ENCODE peak calls at places on chromosomes 6 and 20, in five cellular contexts. N is anterior cingulate cortex; Y is activated naive CD8-positive, alpha-beta T cell treated with anti-CD3 and anti-CD28 coated beads for 36 hours; X is endodermal cell; H is ELR. R is an unnamed sample.

GRCh38 chr20:58287638-58288037 is 21.9 kb upstream of the RAB22A start:
- DNase-seq in N (no peak), Y (no peak), X (no peak), H (peak; percentile 19), R (no peak)

GRCh38 chr6:6918216-6918983 is 189.4 kb upstream of the RREB1 start:
- DNase-seq in N (no peak), Y (peak; percentile 87), X (no peak), H (peak; percentile 36), R (peak; percentile 73)

GRCh38 chr6:19470333-19470732 is 366.8 kb upstream of the ID4 start:
- DNase-seq in N (no peak), Y (no peak), X (no peak), H (no peak), R (no peak)

GRCh38 chr6:21992178-21992967 is 304.5 kb downstream of the PRL start:
- DNase-seq in N (no peak), Y (peak; percentile 3), X (no peak), H (peak; percentile 84), R (peak; percentile 16)

GRCh38 chr20:43040427-43040826 is 149.3 kb downstream of the PTPRT start:
- DNase-seq in N (no peak), Y (no peak), X (peak; percentile 91), H (peak; percentile 3), R (peak; percentile 0)

GRCh38 chr20:1178103-1178502 is 6.7 kb downstream of the TMEM74B start:
- DNase-seq in N (no peak), Y (no peak), X (no peak), H (no peak), R (no peak)

GRCh38 chr6:6942826-6943225 is 164.9 kb upstream of the RREB1 start:
- DNase-seq in N (no peak), Y (peak; percentile 54), X (no peak), H (peak; percentile 4), R (no peak)

GRCh38 chr6:82979657-82980056 is 86.0 kb downstream of the UBE3D start:
- DNase-seq in N (no peak), Y (no peak), X (no peak), H (no peak), R (no peak)

GRCh38 chr20:19911810-19912382 is 105.3 kb upstream of the NAA20 start:
- DNase-seq in N (no peak), Y (no peak), X (no peak), H (no peak), R (no peak)

GRCh38 chr6:41706876-41707564 is 28.4 kb downstream of the TFEB start:
- DNase-seq in N (no peak), Y (peak; percentile 21), X (no peak), H (no peak), R (peak; percentile 69)

GRCh38 chr6:152364846-152365245 is 272.3 kb downstream of the SYNE1 start:
- DNase-seq in N (no peak), Y (no peak), X (no peak), H (no peak), R (no peak)

GRCh38 chr6:154482858-154483257 is 27.6 kb downstream of the CNKSR3 start:
- DNase-seq in N (no peak), Y (no peak), X (no peak), H (no peak), R (no peak)

R was measured in MCF 10A.